ENCODE peak calls at places on chromosomes 4 and X, in five cellular contexts. Q is brain microvascular endothelial cell; Z is transverse colon; J is GM23248; U is CD4-positive, CD25-positive, alpha-beta regulatory T cell. Y is an unnamed sample.

GRCh38 chr4:81599646-81600231 is 128.0 kb upstream of the RASGEF1B start:
- DNase-seq in J (no peak), Z (no peak), U (no peak), Q (no peak), Y (no peak)

GRCh38 chr4:141102367-141102766 is 30.9 kb downstream of the RNF150 start:
- DNase-seq in Z (no peak), J (peak; percentile 70), Q (peak; percentile 49), U (no peak), Y (no peak)

GRCh38 chr4:186808635-186809018 is 85.0 kb upstream of the FAT1 start:
- DNase-seq in U (no peak), J (peak; percentile 94), Z (no peak), Q (peak; percentile 92), Y (no peak)

GRCh38 chr4:180960758-180961401 is 1282.3 kb upstream of the TENM3 start:
- DNase-seq in U (no peak), Z (no peak), J (peak; percentile 7), Q (no peak), Y (no peak)

GRCh38 chr4:138090145-138090917 is 151.8 kb downstream of the SLC7A11 start:
- DNase-seq in Z (peak; percentile 49), J (peak; percentile 74), Q (peak; percentile 87), U (peak; percentile 36), Y (peak; percentile 66)

GRCh38 chrX:45322382-45322781 is 121.7 kb upstream of the DIPK2B start:
- DNase-seq in J (peak; percentile 81), Z (peak; percentile 34), U (peak; percentile 3), Q (peak; percentile 61), Y (peak; percentile 65)

GRCh38 chr4:141853091-141853734 is 216.8 kb downstream of the IL15 start:
- DNase-seq in Z (peak; percentile 15), U (no peak), Q (no peak), J (no peak), Y (peak; percentile 59)

GRCh38 chr4:159029481-159029880 is 73.4 kb upstream of the RAPGEF2 start:
- DNase-seq in J (no peak), Q (no peak), U (no peak), Z (no peak), Y (no peak)

GRCh38 chr4:40309250-40309774 is 25.8 kb upstream of the CHRNA9 start:
- DNase-seq in Q (peak; percentile 81), Z (peak; percentile 94), U (peak; percentile 92), J (peak; percentile 86), Y (peak; percentile 90)

GRCh38 chrX:40570346-40571093 is 10.2 kb upstream of the ATP6AP2 start:
- DNase-seq in U (peak; percentile 27), Q (no peak), Z (no peak), J (no peak), Y (no peak)

GRCh38 chr4:9977518-9978031 is 43.7 kb downstream of the SLC2A9 start:
- DNase-seq in U (no peak), J (no peak), Q (no peak), Z (no peak), Y (no peak)

GRCh38 chr4:42736538-42736937 is 79.6 kb upstream of the ATP8A1 start:
- DNase-seq in J (no peak), U (no peak), Z (no peak), Q (no peak), Y (no peak)

GRCh38 chr4:55554453-55555030 is 7.8 kb upstream of the CLOCK start:
- DNase-seq in Z (no peak), J (peak; percentile 75), U (peak; percentile 52), Q (no peak), Y (no peak)

DNA sequence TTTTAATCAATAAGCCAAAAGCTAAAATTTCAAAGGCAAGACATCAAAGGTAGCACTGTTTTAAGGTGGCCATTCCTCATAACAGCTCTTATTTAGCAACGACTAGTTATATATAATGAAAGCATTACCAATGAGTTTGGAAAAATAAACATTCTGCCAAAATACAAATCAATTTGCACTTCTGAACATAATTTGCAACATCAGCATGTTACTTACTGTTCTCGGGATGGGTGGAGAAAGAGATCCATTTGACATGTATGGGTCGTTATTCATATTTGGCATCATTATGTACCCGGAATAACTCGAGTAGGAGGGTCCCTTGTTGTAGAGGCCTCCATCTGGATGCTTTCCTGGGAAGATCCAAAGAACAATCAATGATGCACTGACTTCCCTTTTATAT is 5.4 kb downstream of the LEF1 start:
- DNase-seq in U (no peak), Q (no peak), J (no peak), Z (no peak), Y (no peak)
- H3K27me3 ChIP-seq in U (no peaks in the 10 kb centered on the region), Q (peaks cover 10% of the 10 kb centered on the region), J (peaks cover 84% of the 10 kb centered on the region), Z (peaks cover 81% of the 10 kb centered on the region), Y (peaks cover 28% of the 10 kb centered on the region)

GRCh38 chrX:71626576-71626975 is 8.3 kb upstream of the CXCR3 start:
- DNase-seq in J (no peak), Z (peak; percentile 71), Q (no peak), U (no peak), Y (no peak)

GRCh38 chrX:71627588-71628404 is 9.5 kb upstream of the CXCR3 start:
- DNase-seq in Z (no peak), U (no peak), Q (no peak), J (no peak), Y (no peak)

GRCh38 chrX:71623714-71624113 is 5.4 kb upstream of the CXCR3 start:
- DNase-seq in J (no peak), Q (no peak), Z (peak; percentile 24), U (peak; percentile 51), Y (no peak)

GRCh38 chrX:71623105-71623450 is 4.8 kb upstream of the CXCR3 start:
- DNase-seq in J (no peak), Q (no peak), U (no peak), Z (no peak), Y (no peak)

GRCh38 chrX:71625471-71625870 is 7.2 kb upstream of the CXCR3 start:
- DNase-seq in U (no peak), Z (no peak), Q (no peak), J (no peak), Y (no peak)
- H3K27me3 ChIP-seq in U (no peaks in the 10 kb centered on the region), Z (no peaks in the 10 kb centered on the region), Q (no peaks in the 10 kb centered on the region), J (no peaks in the 10 kb centered on the region), Y (no peaks in the 10 kb centered on the region)

GRCh38 chrX:141278306-141278705 is 36.0 kb upstream of the SPANXC start:
- DNase-seq in Q (no peak), Z (no peak), U (peak; percentile 4), J (peak; percentile 29), Y (no peak)
- H3K27me3 ChIP-seq in Q (no peaks in the 10 kb centered on the region), Z (no peaks in the 10 kb centered on the region), U (no peaks in the 10 kb centered on the region), J (no peaks in the 10 kb centered on the region), Y (no peaks in the 10 kb centered on the region)

GRCh38 chrX:110786486-110786885 is 9.1 kb downstream of the CHRDL1 start:
- DNase-seq in J (no peak), Q (no peak), Z (no peak), U (no peak), Y (no peak)

GRCh38 chrX:110794601-110795000 is 1.0 kb downstream of the CHRDL1 start:
- DNase-seq in Z (no peak), J (no peak), Q (no peak), U (no peak), Y (no peak)

GRCh38 chrX:110795645-110796510 is at the start of gene CHRDL1:
- DNase-seq in Q (no peak), J (peak; percentile 19), Z (peak; percentile 18), U (no peak), Y (peak; percentile 49)

DNA sequence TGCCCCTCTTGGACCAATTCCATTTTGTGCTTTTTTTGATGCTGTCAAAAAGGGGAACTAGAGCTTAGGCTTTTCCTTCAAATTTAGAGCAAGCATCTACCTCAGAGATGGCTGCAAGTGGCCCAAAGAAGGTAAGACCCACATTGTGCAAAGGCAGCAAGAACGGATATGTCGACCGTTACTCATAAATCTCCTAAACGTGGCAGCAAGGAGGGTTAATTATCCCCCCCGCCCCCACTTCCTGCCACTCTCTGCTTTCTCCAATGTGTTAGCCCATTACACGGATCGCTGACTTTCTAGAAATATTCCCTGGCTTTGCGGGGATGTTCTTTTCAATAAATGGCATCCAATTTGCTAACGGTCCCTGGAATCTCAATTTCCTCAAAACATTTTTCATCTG is 4.4 kb downstream of the CHRDL1 start:
- DNase-seq in U (no peak), Q (no peak), Z (no peak), J (no peak), Y (no peak)
- H3K27me3 ChIP-seq in U (no peaks in the 10 kb centered on the region), Q (peaks cover 4% of the 10 kb centered on the region), Z (peaks cover 7% of the 10 kb centered on the region), J (peaks cover 12% of the 10 kb centered on the region), Y (no peaks in the 10 kb centered on the region)

GRCh38 chrX:70289793-70290770 is at the start of the genes KIF4A and PDZD11:
- DNase-seq in Z (peak; percentile 86), Q (peak; percentile 75), J (peak; percentile 90), U (peak; percentile 90), Y (peak; percentile 90)
- H3K27me3 ChIP-seq in Z (no peaks in the 10 kb centered on the region), Q (no peaks in the 10 kb centered on the region), J (no peaks in the 10 kb centered on the region), U (no peaks in the 10 kb centered on the region), Y (no peaks in the 10 kb centered on the region)

GRCh38 chrX:8887004-8887403 is 85.8 kb upstream of the FAM9A start:
- DNase-seq in Z (no peak), U (no peak), J (no peak), Q (no peak), Y (no peak)
- H3K27me3 ChIP-seq in Z (no peaks in the 10 kb centered on the region), U (no peaks in the 10 kb centered on the region), J (no peaks in the 10 kb centered on the region), Q (no peaks in the 10 kb centered on the region), Y (peaks cover 15% of the 10 kb centered on the region)